ENCODE peak calls at places on chromosomes 11 and 22, in eight cellular contexts. P, W, T, M, E, H, L and F are unnamed samples. For H3K4me1, the result is how much of the 10 kb centered on the place peaks cover.

GRCh38 chr11:110833033-110833484 is 120.8 kb upstream of the ARHGAP20 start:
- DNase-seq in P (peak), W (peak), T (no peak), M (no peak), E (no peak), H (no peak), L (no peak), F (no peak)

GRCh38 chr22:38203090-38203810 is 1.5 kb downstream of the MAFF start:
- DNase-seq in P (peak), W (peak), T (peak), M (peak), E (peak), H (peak), L (peak), F (peak)

GRCh38 chr22:29765905-29766631 is 739 bp downstream of the ZMAT5 start:
- DNase-seq in P (no peak), W (no peak), T (peak), M (no peak), E (no peak), H (no peak), L (no peak), F (no peak)

GRCh38 chr11:57438345-57439280 is 11.7 kb upstream of the SLC43A3 start:
- DNase-seq in P (no peak), W (no peak), T (no peak), M (no peak), E (no peak), H (no peak), L (no peak), F (peak)

GRCh38 chr11:78929906-78930220 is 355.2 kb upstream of the NARS2 start:
- DNase-seq in P (no peak), W (no peak), T (no peak), M (no peak), E (no peak), H (no peak), L (no peak), F (no peak)

GRCh38 chr11:60978546-60979380 is 7.3 kb downstream of the CD6 start:
- DNase-seq in P (no peak), W (no peak), T (peak), M (no peak), E (no peak), H (no peak), L (no peak), F (no peak)

GRCh38 chr11:74171630-74172465 is 759 bp downstream of the PPME1 start:
- DNase-seq in P (peak), W (no peak), T (no peak), M (no peak), E (no peak), H (no peak), L (no peak), F (no peak)

GRCh38 chr11:64264371-64264852 is 13.1 kb downstream of the PLCB3 start:
- DNase-seq in P (no peak), W (no peak), T (no peak), M (no peak), E (no peak), H (no peak), L (no peak), F (no peak)

GRCh38 chr22:23256986-23257888 is 76.9 kb downstream of the BCR start:
- DNase-seq in P (no peak), W (no peak), T (no peak), M (no peak), E (no peak), H (no peak), L (no peak), F (peak)

GRCh38 chr22:17235861-17236260 is 16.6 kb upstream of the ADA2 start:
- DNase-seq in P (no peak), W (no peak), T (no peak), M (no peak), E (no peak), H (no peak), L (no peak), F (no peak)

GRCh38 chr11:113090716-113091577 is 129.7 kb downstream of the NCAM1 start:
- DNase-seq in P (no peak), W (no peak), T (no peak), M (no peak), E (no peak), H (no peak), L (no peak), F (no peak)

GRCh38 chr22:47605886-47606285 is 843.4 kb downstream of the TBC1D22A start:
- DNase-seq in P (no peak), W (no peak), T (no peak), M (no peak), E (no peak), H (no peak), L (no peak), F (no peak)

GRCh38 chr11:111795333-111795985 is 29.3 kb upstream of the PPP2R1B start:
- DNase-seq in P (no peak), W (peak), T (no peak), M (no peak), E (no peak), H (no peak), L (no peak), F (no peak)

GRCh38 chr22:19812910-19813309 is 41.8 kb downstream of the GNB1L start:
- DNase-seq in P (no peak), W (no peak), T (no peak), M (no peak), E (no peak), H (no peak), L (no peak), F (no peak)

GRCh38 chr11:61145228-61146005 is 15.8 kb downstream of the VPS37C start:
- DNase-seq in P (no peak), W (no peak), T (no peak), M (no peak), E (no peak), H (no peak), L (no peak), F (peak)

GRCh38 chr22:30336752-30337460 is 10.2 kb upstream of the TBC1D10A start:
- DNase-seq in P (no peak), W (no peak), T (no peak), M (no peak), E (no peak), H (no peak), L (peak), F (peak)

GRCh38 chr11:67452141-67452952 is at the start of gene GPR152:
- DNase-seq in P (peak), W (no peak), T (no peak), M (no peak), E (peak), H (no peak), L (no peak), F (no peak)

GRCh38 chr11:1051356-1052132 is 15.0 kb upstream of the MUC6 start:
- DNase-seq in P (no peak), W (no peak), T (no peak), M (no peak), E (no peak), H (no peak), L (no peak), F (peak)

GRCh38 chr22:48950151-48950915 is 877.3 kb downstream of the BRD1 start:
- DNase-seq in P (no peak), W (no peak), T (no peak), M (no peak), E (no peak), H (peak), L (no peak), F (no peak)

GRCh38 chr11:44611687-44612437 is 46.4 kb downstream of the CD82 start:
- DNase-seq in P (no peak), W (no peak), T (peak), M (no peak), E (no peak), H (no peak), L (no peak), F (no peak)

GRCh38 chr11:576791-577610 is 731 bp downstream of the PHRF1 start:
- DNase-seq in P (peak), W (no peak), T (no peak), M (no peak), E (no peak), H (no peak), L (no peak), F (peak)

GRCh38 chr11:67556244-67556643 is 27.4 kb upstream of the GSTP1 start:
- DNase-seq in P (no peak), W (no peak), T (no peak), M (no peak), E (no peak), H (no peak), L (no peak), F (no peak)

GRCh38 chr11:125084761-125085231 is 21.7 kb downstream of the SLC37A2 start:
- DNase-seq in P (no peak), W (no peak), T (no peak), M (no peak), E (no peak), H (no peak), L (no peak), F (no peak)

GRCh38 chr11:122671270-122671906 is 15.9 kb downstream of the UBASH3B start:
- DNase-seq in P (no peak), W (peak), T (no peak), M (no peak), E (no peak), H (no peak), L (no peak), F (no peak)

GRCh38 chr11:129973068-129973467 is 29.6 kb downstream of the PRDM10 start:
- DNase-seq in P (no peak), W (no peak), T (no peak), M (no peak), E (no peak), H (no peak), L (no peak), F (no peak)

GRCh38 chr22:19970031-19970478 is 28.4 kb upstream of the TXNRD2 start:
- DNase-seq in P (no peak), W (no peak), T (no peak), M (no peak), E (no peak), H (no peak), L (no peak), F (no peak)

DNA sequence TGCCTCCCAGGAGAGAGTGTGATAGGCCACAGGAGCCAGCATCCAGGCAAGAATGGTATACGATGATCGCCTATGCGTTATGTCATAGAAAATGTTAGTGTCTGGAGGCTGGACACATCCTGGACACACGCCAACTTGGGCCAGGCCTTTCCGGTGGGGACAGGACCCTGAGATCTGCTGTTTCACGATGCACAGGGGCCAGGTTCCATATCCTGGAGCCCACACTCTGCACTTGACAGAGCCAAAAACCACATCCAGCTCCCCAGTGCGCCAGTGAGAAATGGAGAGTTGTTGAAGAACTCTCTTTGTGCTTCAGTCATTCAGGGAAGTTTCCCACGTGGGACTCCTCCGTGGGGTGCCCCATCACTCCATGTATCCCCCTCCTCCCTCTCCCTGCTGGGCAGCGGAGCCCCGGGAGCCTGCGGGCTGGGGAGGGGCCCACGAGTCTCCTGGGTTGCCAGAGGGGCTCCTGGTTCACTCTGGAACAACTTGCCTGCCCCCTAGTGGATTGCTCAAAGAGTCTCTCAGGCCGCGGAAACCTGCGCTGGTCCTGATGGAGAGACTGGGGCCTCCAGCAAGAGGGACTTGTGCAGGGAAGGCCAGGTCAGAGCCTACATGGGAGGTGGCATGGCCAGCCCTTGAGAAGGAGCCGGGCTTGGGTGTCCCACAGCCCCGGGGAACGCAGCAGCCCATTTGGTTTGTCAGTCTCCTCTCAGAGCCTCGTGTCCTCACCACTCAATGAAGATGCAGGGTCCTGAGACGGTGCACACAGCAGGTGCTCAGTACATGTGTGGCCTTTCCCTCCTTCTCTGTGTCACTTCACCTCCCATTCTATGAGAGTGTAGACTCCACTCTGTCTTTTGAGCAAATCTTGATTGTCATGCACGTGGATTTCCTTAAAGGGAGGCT is 10.2 kb upstream of the LRRC32 start:
- DNase-seq in P (peak), W (peak), T (peak), M (no peak), E (peak), H (peak), L (peak), F (peak)
- H3K4me3 ChIP-seq in P (no peak), W (no peak), T (no peak), M (no peak), E (no peak), H (no peak), L (no peak), F (no peak)

GRCh38 chr11:114479331-114479730 is 40.1 kb downstream of the REXO2 start:
- DNase-seq in P (no peak), W (peak), T (no peak), M (no peak), E (no peak), H (no peak), L (no peak), F (no peak)
- H3K4me1 ChIP-seq in P (under half), W (under half), T (under half), M (under half), E (under half), H (under half), L (under half), F (under half)

GRCh38 chr11:2901196-2901796 is 15.7 kb upstream of the CDKN1C start:
- DNase-seq in P (no peak), W (no peak), T (no peak), M (no peak), E (no peak), H (no peak), L (no peak), F (no peak)
- H3K4me3 ChIP-seq in P (no peak), W (peak), T (no peak), M (peak), E (no peak), H (no peak), L (peak), F (peak)

GRCh38 chr11:133896028-133896427 is 50.7 kb upstream of the SPATA19 start:
- DNase-seq in P (no peak), W (no peak), T (no peak), M (no peak), E (no peak), H (no peak), L (no peak), F (no peak)
- H3K4me1 ChIP-seq in P (under half), W (under half), T (under half), M (under half), E (under half), H (under half), L (under half), F (under half)

DNA sequence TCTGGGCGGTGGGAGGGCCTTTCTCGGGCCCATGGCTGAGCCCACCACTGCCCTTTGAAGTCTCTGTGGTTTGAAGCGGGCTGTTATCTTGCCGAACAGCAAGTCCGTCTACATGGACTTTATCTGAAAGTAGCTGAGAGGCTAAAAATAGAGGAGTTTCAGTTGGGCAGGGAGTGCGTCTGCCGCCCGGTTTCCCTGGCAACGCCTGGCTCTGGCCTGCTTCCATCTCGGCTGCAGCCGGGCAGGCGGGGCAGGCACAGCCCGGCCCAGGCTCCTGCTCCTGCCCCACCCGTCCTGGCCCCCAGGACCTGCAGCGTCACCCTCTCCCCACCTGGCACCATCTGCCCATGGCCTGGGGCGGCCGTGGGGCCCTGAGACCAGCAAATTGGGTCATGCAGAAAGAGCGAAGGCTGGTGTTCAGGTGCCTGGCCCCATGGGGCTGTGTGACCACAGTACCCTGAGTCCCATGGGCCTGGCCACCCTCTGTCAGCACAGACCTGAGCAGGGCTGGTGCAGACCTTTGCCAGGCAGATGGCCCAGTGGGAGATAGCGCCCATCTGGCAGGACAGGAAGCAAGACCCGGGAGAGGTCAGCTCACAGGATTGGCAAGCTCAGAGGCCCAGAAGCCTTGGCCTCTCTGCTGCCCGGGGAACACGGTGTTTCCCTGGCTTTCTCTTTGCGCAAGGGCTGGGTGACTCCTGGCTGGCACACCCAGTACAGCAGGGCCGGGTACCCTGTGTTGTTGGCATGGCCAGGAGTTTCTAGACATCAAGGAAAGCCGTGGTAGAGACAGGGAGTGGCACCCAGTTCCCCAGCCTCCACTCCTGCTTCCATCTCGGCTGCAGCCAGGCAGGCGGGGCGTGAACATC is 79.1 kb upstream of the KCNQ1OT1 start:
- DNase-seq in P (peak), W (peak), T (no peak), M (peak), E (peak), H (peak), L (peak), F (peak)
- H3K4me3 ChIP-seq in P (no peak), W (no peak), T (no peak), M (peak), E (no peak), H (no peak), L (no peak), F (no peak)

GRCh38 chr11:73156114-73156513 is 14.0 kb upstream of the FCHSD2 start:
- DNase-seq in P (no peak), W (no peak), T (no peak), M (no peak), E (no peak), H (no peak), L (no peak), F (no peak)
- H3K4me1 ChIP-seq in P (under half), W (under half), T (under half), M (under half), E (under half), H (under half), L (under half), F (under half)

DNA sequence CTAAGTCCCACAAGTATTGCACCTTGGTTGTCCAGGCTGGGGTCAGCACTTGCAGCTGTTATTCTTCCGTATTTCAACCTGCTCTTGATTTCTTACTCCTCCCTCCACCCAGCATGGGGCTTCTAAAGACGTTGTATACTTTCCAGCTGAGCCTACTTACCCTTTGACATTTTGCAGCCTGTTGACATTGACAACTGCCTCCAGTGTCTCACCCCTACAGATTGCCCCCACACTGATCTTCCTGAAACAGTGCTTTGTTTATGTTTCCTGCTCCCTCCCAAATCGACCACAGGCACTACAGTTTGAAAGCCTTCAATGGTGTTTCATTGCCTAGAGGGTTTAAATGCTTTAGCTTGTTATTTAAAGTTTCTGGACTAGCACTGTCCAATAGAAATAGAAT is 56.6 kb downstream of the FAM83F start:
- DNase-seq in P (no peak), W (no peak), T (no peak), M (no peak), E (no peak), H (no peak), L (no peak), F (no peak)
- H3K4me3 ChIP-seq in P (no peak), W (no peak), T (peak), M (no peak), E (no peak), H (no peak), L (no peak), F (no peak)